ENCODE peak calls at places on chromosomes 16 and 17, in eight cellular contexts. G is K562, K is hepatocyte, B is GM23338, P is astrocyte, Y is neural progenitor cell, H is HepG2, E is PC-3. M is an unnamed sample.

GRCh38 chr17:66016231-66016630 is 175.7 kb downstream of the CEP112 start:
- DNase-seq in K (no peak), Y (no peak), B (no peak), G (no peak), P (no peak), E (no peak), H (no peak), M (peak; percentile 39)

GRCh38 chr17:58691701-58692238 is at the start of gene TEX14:
- DNase-seq in K (no peak), Y (no peak), H (no peak), B (peak; percentile 31), E (no peak), G (peak; percentile 30), P (no peak), M (no peak)

GRCh38 chr16:49487746-49488145 is 114.1 kb downstream of the C16orf78 start:
- DNase-seq in P (no peak), K (no peak), B (no peak), G (no peak), E (no peak), Y (no peak), H (no peak), M (no peak)

GRCh38 chr17:76720941-76721340 is 5.5 kb downstream of the JMJD6 start:
- DNase-seq in G (no peak), H (no peak), B (no peak), K (no peak), E (no peak), Y (no peak), P (no peak), M (no peak)

GRCh38 chr16:57564571-57565270 is 22.3 kb downstream of the ADGRG5 start:
- DNase-seq in P (peak; percentile 42), B (no peak), G (no peak), Y (no peak), E (no peak), H (no peak), K (peak; percentile 38), M (no peak)

GRCh38 chr16:4359914-4360313 is 8.8 kb upstream of the PAM16 start:
- DNase-seq in Y (no peak), K (no peak), H (no peak), E (no peak), P (no peak), G (no peak), B (no peak), M (no peak)

GRCh38 chr17:63626551-63627228 is 4.5 kb downstream of the MAP3K3 start:
- DNase-seq in Y (no peak), K (no peak), P (peak; percentile 20), H (no peak), G (no peak), E (peak; percentile 22), B (no peak), M (no peak)

GRCh38 chr17:80565347-80566053 is 20.9 kb downstream of the RPTOR start:
- DNase-seq in P (no peak), B (peak; percentile 47), K (no peak), G (no peak), H (no peak), Y (peak; percentile 57), E (no peak), M (peak; percentile 9)

GRCh38 chr17:43468746-43469544 is 14.8 kb upstream of the DHX8 start:
- DNase-seq in H (peak; percentile 74), E (peak; percentile 91), B (no peak), Y (no peak), G (no peak), K (peak; percentile 27), P (peak; percentile 98), M (no peak)

GRCh38 chr17:7910711-7911110 is 5.4 kb downstream of the RNF227 start:
- DNase-seq in G (no peak), Y (no peak), K (no peak), E (no peak), B (no peak), P (no peak), H (no peak), M (no peak)

GRCh38 chr17:57549468-57549867 is 195.6 kb downstream of the CCDC182 start:
- DNase-seq in G (no peak), E (no peak), P (no peak), B (no peak), Y (no peak), K (no peak), H (no peak), M (no peak)

GRCh38 chr17:19386974-19387920 is at the start of gene MFAP4:
- DNase-seq in Y (peak; percentile 80), G (no peak), K (peak; percentile 90), E (no peak), H (no peak), B (peak; percentile 77), P (peak; percentile 84), M (peak; percentile 89)

GRCh38 chr17:32385971-32386370 is 36.0 kb downstream of the ZNF207 start:
- DNase-seq in K (no peak), H (no peak), B (no peak), P (no peak), E (no peak), G (no peak), Y (no peak), M (no peak)

GRCh38 chr17:46984341-46984740 is 5.3 kb upstream of the RPRML start:
- DNase-seq in G (no peak), B (no peak), P (no peak), E (no peak), H (no peak), Y (no peak), K (no peak), M (no peak)

GRCh38 chr16:67833035-67833417 is 9.1 kb upstream of the THAP11 start:
- DNase-seq in P (peak; percentile 69), B (no peak), Y (no peak), K (no peak), G (peak; percentile 38), E (peak; percentile 68), H (no peak), M (no peak)

GRCh38 chr17:73782641-73783381 is 138.6 kb upstream of the SDK2 start:
- DNase-seq in K (no peak), G (peak; percentile 50), Y (peak; percentile 49), H (no peak), P (no peak), B (peak; percentile 80), E (peak; percentile 18), M (no peak)

GRCh38 chr17:81223758-81224122 is 975 bp upstream of the CEP131 start:
- DNase-seq in B (peak; percentile 60), Y (peak; percentile 43), E (peak; percentile 26), H (no peak), K (no peak), G (no peak), P (no peak), M (no peak)

DNA sequence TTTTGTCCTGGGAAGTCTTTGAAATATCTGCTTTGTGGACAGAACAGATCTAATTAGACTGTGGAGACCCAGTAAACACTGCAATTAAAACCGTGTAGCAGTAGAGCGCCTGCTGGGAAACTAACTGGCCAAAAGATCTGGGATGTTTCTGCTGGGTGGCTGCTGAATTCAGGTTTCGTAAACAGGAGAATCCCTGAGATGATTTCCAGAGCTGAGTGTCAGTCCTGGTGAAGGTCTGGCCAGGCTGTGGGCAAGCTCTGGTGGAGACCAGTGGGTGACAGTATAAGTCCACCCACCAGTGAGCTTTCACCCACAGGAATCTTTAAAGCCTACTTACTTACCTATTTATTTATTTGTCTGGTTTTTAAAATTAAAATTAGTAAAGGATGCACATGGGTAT is 257.2 kb downstream of the IRF8 start:
- DNase-seq in H (no peak), P (no peak), G (no peak), Y (peak; percentile 12), K (no peak), E (no peak), B (no peak), M (no peak)
- TF ChIP-seq EZH2 in H (no peak), P (no peak), G (no peak), Y (no peak), K (no peak), E (no peak), B (no peak), M (no peak)

GRCh38 chr17:48591435-48592077 is 1.5 kb upstream of the HOXB3 start:
- DNase-seq in B (no peak), G (no peak), H (no peak), E (no peak), K (no peak), Y (no peak), P (no peak), M (no peak)
- TF ChIP-seq EZH2 in B (peak; percentile 43), G (no peak), H (no peak), E (no peak), K (no peak), Y (peak; percentile 16), P (no peak), M (no peak)

GRCh38 chr17:48718162-48718780 is 4.0 kb downstream of the PRAC1 start:
- DNase-seq in E (peak; percentile 55), G (no peak), P (no peak), B (peak; percentile 69), Y (peak; percentile 69), K (no peak), H (no peak), M (no peak)
- TF ChIP-seq EZH2 in E (no peak), G (no peak), P (no peak), B (peak; percentile 22), Y (no peak), K (no peak), H (no peak), M (no peak)

DNA sequence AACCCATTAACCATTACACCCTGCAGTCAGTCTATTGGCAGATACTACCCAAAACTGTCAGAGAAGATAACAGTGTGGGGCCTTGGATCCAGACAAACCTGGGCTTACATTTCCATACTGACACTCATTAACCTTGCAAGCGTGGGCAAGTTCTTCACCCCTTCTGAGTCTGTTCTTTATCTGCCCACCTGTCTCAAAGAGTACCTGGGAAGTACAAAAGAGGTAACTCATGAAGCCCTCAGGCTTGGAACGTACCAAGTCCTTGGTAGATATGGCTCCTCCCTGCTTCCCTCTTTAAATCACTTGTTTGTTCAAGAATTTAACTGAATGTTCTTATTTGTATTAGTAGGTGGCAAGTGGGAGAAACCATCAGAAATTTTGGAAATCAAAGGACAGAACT is 2.5 kb upstream of the IGSF6 start:
- DNase-seq in H (no peak), G (no peak), B (no peak), P (no peak), E (no peak), Y (no peak), K (no peak), M (no peak)
- TF ChIP-seq EZH2 in H (no peak), G (no peak), B (no peak), P (no peak), E (no peak), Y (no peak), K (no peak), M (no peak)

GRCh38 chr16:19410435-19411153 is 7.1 kb upstream of the TMC5 start:
- DNase-seq in Y (peak; percentile 82), E (peak; percentile 53), B (peak; percentile 88), H (no peak), K (peak; percentile 63), P (no peak), G (no peak), M (no peak)
- TF ChIP-seq EZH2 in Y (peak; percentile 75), E (no peak), B (no peak), H (no peak), K (no peak), P (peak; percentile 90), G (no peak), M (no peak)

M was measured in DND-41.